ENCODE peak calls at places on chromosomes 7 and 10, in ten cellular contexts. I, M, N, V, X, L, Y, C, S and Z are unnamed samples.

GRCh38 chr7:141558544-141559183 is 7.5 kb downstream of the AGK start:
- DNase-seq in I (no peak), M (peak; percentile 80), N (peak; percentile 72), V (no peak), X (no peak), L (peak; percentile 24), Y (no peak), C (no peak), S (no peak), Z (no peak)

GRCh38 chr7:27149817-27150567 is 2.4 kb downstream of the HOXA3 start:
- DNase-seq in I (no peak), M (no peak), N (no peak), V (no peak), X (no peak), L (no peak), Y (no peak), C (no peak), S (no peak), Z (no peak)

GRCh38 chr7:50696810-50697582 is 85.7 kb downstream of the GRB10 start:
- DNase-seq in I (no peak), M (peak; percentile 21), N (peak; percentile 26), V (no peak), X (no peak), L (peak; percentile 42), Y (no peak), C (no peak), S (no peak), Z (no peak)

GRCh38 chr10:121311812-121312443 is 286.3 kb downstream of the FGFR2 start:
- DNase-seq in I (no peak), M (no peak), N (no peak), V (no peak), X (no peak), L (no peak), Y (no peak), C (no peak), S (no peak), Z (no peak)

GRCh38 chr7:16409777-16410176 is 11.6 kb downstream of the CRPPA start:
- DNase-seq in I (no peak), M (peak; percentile 34), N (no peak), V (no peak), X (peak; percentile 59), L (no peak), Y (no peak), C (no peak), S (no peak), Z (no peak)

GRCh38 chr7:107128748-107129147 is 40.1 kb upstream of the HBP1 start:
- DNase-seq in I (no peak), M (no peak), N (no peak), V (no peak), X (no peak), L (no peak), Y (no peak), C (no peak), S (no peak), Z (no peak)

GRCh38 chr10:27482984-27483956 is 20.8 kb upstream of the RAB18 start:
- DNase-seq in I (no peak), M (peak; percentile 40), N (peak; percentile 35), V (no peak), X (no peak), L (peak; percentile 62), Y (no peak), C (no peak), S (peak; percentile 8), Z (no peak)

GRCh38 chr7:143362126-143362961 is at the start of gene FAM131B:
- DNase-seq in I (no peak), M (no peak), N (no peak), V (no peak), X (peak; percentile 74), L (peak; percentile 58), Y (no peak), C (peak; percentile 91), S (no peak), Z (no peak)

GRCh38 chr7:2065516-2065915 is 167.2 kb downstream of the MAD1L1 start:
- DNase-seq in I (no peak), M (no peak), N (no peak), V (no peak), X (no peak), L (no peak), Y (no peak), C (peak; percentile 75), S (no peak), Z (no peak)

GRCh38 chr7:104982773-104983619 is 31.0 kb upstream of the KMT2E start:
- DNase-seq in I (no peak), M (no peak), N (no peak), V (no peak), X (no peak), L (peak; percentile 88), Y (no peak), C (no peak), S (no peak), Z (no peak)

GRCh38 chr10:5575482-5576153 is 50.9 kb downstream of the CALML3 start:
- DNase-seq in I (no peak), M (peak; percentile 62), N (peak; percentile 72), V (peak; percentile 51), X (no peak), L (peak; percentile 63), Y (no peak), C (no peak), S (no peak), Z (peak; percentile 83)

GRCh38 chr7:139544645-139545044 is 21.2 kb downstream of the CLEC2L start:
- DNase-seq in I (no peak), M (no peak), N (no peak), V (no peak), X (no peak), L (no peak), Y (no peak), C (peak; percentile 13), S (no peak), Z (no peak)

GRCh38 chr10:127743205-127743604 is 6.2 kb downstream of the FOXI2 start:
- DNase-seq in I (no peak), M (no peak), N (no peak), V (no peak), X (no peak), L (no peak), Y (no peak), C (no peak), S (no peak), Z (no peak)

GRCh38 chr7:148883233-148884048 is 650 bp downstream of the EZH2 start:
- DNase-seq in I (peak; percentile 13), M (peak; percentile 9), N (no peak), V (no peak), X (peak; percentile 16), L (peak; percentile 65), Y (peak; percentile 64), C (peak; percentile 86), S (no peak), Z (peak; percentile 88)

GRCh38 chr7:42878303-42878702 is 33.6 kb downstream of the C7orf25 start:
- DNase-seq in I (no peak), M (no peak), N (no peak), V (no peak), X (no peak), L (peak; percentile 38), Y (no peak), C (no peak), S (no peak), Z (no peak)